ENCODE peak calls at places on chromosomes 5 and 9, in six cellular contexts. Z is MM.1S, V is PC-3, C is GM23248, I is HCT116, L is SK-N-SH. Y is an unnamed sample.

GRCh38 chr5:133371371-133372155 is 240.8 kb downstream of the FSTL4 start:
- DNase-seq in Z (no peak), C (no peak), I (peak; percentile 32), L (no peak), V (peak; percentile 7), Y (no peak)

GRCh38 chr9:110979636-110980035 is 58.6 kb downstream of the LPAR1 start:
- DNase-seq in Z (no peak), I (no peak), C (no peak), V (no peak), L (no peak), Y (no peak)

GRCh38 chr5:19837536-19838179 is 150.3 kb downstream of the CDH18 start:
- DNase-seq in C (peak; percentile 48), Z (no peak), L (no peak), I (no peak), V (no peak), Y (no peak)

GRCh38 chr5:180259260-180259611 is 32.6 kb downstream of the MAPK9 start:
- DNase-seq in L (no peak), Z (no peak), C (no peak), V (peak; percentile 45), I (no peak), Y (no peak)

GRCh38 chr5:80860934-80861613 is 99.1 kb upstream of the RASGRF2 start:
- DNase-seq in V (no peak), Z (no peak), I (no peak), L (no peak), C (peak; percentile 21), Y (no peak)

GRCh38 chr5:59543826-59544442 is 349.6 kb downstream of the PDE4D start:
- DNase-seq in I (no peak), L (no peak), Z (no peak), C (no peak), V (no peak), Y (no peak)

GRCh38 chr5:166582416-166582815 is 1709.0 kb upstream of the WWC1 start:
- DNase-seq in V (no peak), L (no peak), I (no peak), Z (no peak), C (no peak), Y (no peak)

GRCh38 chr5:136766456-136766855 is 401.1 kb upstream of the TRPC7 start:
- DNase-seq in Z (no peak), C (peak; percentile 42), V (peak; percentile 66), I (no peak), L (no peak), Y (no peak)

GRCh38 chr9:133120343-133121199 is 469 bp downstream of the RALGDS start:
- DNase-seq in C (peak; percentile 29), L (peak; percentile 77), Z (no peak), I (no peak), V (no peak), Y (no peak)

GRCh38 chr5:137735531-137736284 is at the start of gene KLHL3:
- DNase-seq in I (no peak), C (peak; percentile 77), V (peak; percentile 72), L (peak; percentile 68), Z (peak; percentile 74), Y (peak; percentile 89)

GRCh38 chr9:126043691-126044090 is 282.9 kb upstream of the MVB12B start:
- DNase-seq in V (no peak), I (no peak), L (no peak), Z (no peak), C (no peak), Y (peak; percentile 34)

GRCh38 chr9:88738708-88739107 is 203.7 kb downstream of the NXNL2 start:
- DNase-seq in I (no peak), C (peak; percentile 87), Z (no peak), V (no peak), L (peak; percentile 56), Y (no peak)

GRCh38 chr5:35920890-35921289 is 17.5 kb downstream of the CAPSL start:
- DNase-seq in L (peak; percentile 33), V (no peak), C (peak; percentile 26), Z (no peak), I (no peak), Y (peak; percentile 48)

GRCh38 chr9:111959468-111959941 is 62.9 kb downstream of the UGCG start:
- DNase-seq in Z (no peak), I (peak; percentile 19), V (peak; percentile 84), C (peak; percentile 98), L (no peak), Y (no peak)

GRCh38 chr9:24416136-24416535 is 129.6 kb downstream of the IZUMO3 start:
- DNase-seq in I (no peak), L (no peak), Z (no peak), V (peak; percentile 28), C (no peak), Y (no peak)

GRCh38 chr5:54616031-54616430 is 98.5 kb downstream of the SNX18 start:
- DNase-seq in V (no peak), C (peak; percentile 84), I (no peak), L (no peak), Z (no peak), Y (no peak)

GRCh38 chr5:115602585-115603125 is 376 bp upstream of the TICAM2 start:
- DNase-seq in V (peak; percentile 12), I (no peak), C (no peak), L (no peak), Z (no peak), Y (peak; percentile 69)

GRCh38 chr9:75378036-75378435 is 289.7 kb downstream of the OSTF1 start:
- DNase-seq in I (no peak), C (peak; percentile 46), Z (no peak), V (no peak), L (no peak), Y (no peak)

GRCh38 chr5:172322028-172322965 is 38.7 kb upstream of the UBTD2 start:
- DNase-seq in I (no peak), Z (no peak), L (no peak), C (no peak), V (no peak), Y (no peak)

GRCh38 chr9:4143951-4144717 is 155.7 kb downstream of the GLIS3 start:
- DNase-seq in Z (no peak), C (peak; percentile 78), V (peak; percentile 76), L (no peak), I (no peak), Y (peak; percentile 69)

GRCh38 chr5:33475706-33476105 is 34.9 kb downstream of the TARS1 start:
- DNase-seq in I (no peak), Z (no peak), L (no peak), V (no peak), C (no peak), Y (no peak)

GRCh38 chr9:123356851-123357747 is 1.1 kb downstream of the CRB2 start:
- DNase-seq in L (peak; percentile 20), C (no peak), Z (no peak), V (no peak), I (no peak), Y (peak; percentile 89)

GRCh38 chr9:69273162-69273561 is 51.9 kb upstream of the ENTREP1 start:
- DNase-seq in Z (no peak), I (no peak), C (no peak), L (no peak), V (no peak), Y (no peak)

GRCh38 chr5:140424135-140424534 is 22.5 kb downstream of the ANKHD1 start:
- DNase-seq in L (no peak), C (no peak), I (no peak), V (no peak), Z (no peak), Y (no peak)

GRCh38 chr5:153626836-153627235 is 136.4 kb downstream of the GRIA1 start:
- DNase-seq in L (no peak), C (no peak), I (no peak), V (no peak), Z (peak; percentile 48), Y (no peak)

GRCh38 chr5:175027390-175027789 is 303.0 kb downstream of the MSX2 start:
- DNase-seq in Z (no peak), I (no peak), C (no peak), V (no peak), L (no peak), Y (no peak)

GRCh38 chr5:6461793-6462650 is 13.4 kb downstream of the UBE2QL1 start:
- DNase-seq in I (no peak), L (no peak), Z (no peak), C (no peak), V (no peak), Y (no peak)

GRCh38 chr9:133005957-133006356 is 24.8 kb upstream of the GTF3C5 start:
- DNase-seq in C (no peak), I (no peak), Z (no peak), V (no peak), L (no peak), Y (no peak)

DNA sequence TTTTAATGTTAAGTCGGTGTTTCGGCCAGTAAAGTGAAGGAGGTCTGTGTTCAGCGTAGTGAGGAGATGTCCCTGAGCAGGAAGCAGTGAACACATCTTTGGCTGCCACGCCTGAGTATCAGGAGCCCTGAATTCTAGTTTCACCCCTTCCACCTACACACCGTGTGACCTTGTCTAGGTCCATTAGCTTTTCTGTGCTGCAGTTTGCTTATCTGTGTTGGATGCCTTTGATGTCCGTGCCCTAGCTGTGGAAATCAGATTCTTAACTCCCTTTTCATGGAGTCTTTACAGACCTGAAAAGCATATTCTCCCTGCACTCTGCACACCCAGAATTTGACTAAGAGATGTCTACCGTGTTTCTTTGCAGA is 615 bp downstream of the FBXO38 start:
- DNase-seq in I (no peak), V (no peak), Z (peak; percentile 8), L (peak; percentile 14), C (peak; percentile 49), Y (no peak)
- H3K9ac ChIP-seq in I (peak overlapping the region; percentile 82), V (peak overlapping the region; percentile 95), Z (peak overlapping the region; percentile 80), L (peak overlapping the region; percentile 94), C (peak overlapping the region; percentile 96), Y (peak overlapping the region; percentile 89)

GRCh38 chr9:129341197-129341990 is 163.3 kb upstream of the IER5L start:
- DNase-seq in I (no peak), L (no peak), C (no peak), V (no peak), Z (no peak), Y (no peak)
- TF ChIP-seq EZH2phosphoT487 in I (no peak), L (no peak), C (no peak), V (no peak), Z (no peak), Y (no peak)

GRCh38 chr5:127517110-127517479 is 345 bp upstream of the PRRC1 start:
- DNase-seq in I (no peak), V (no peak), Z (no peak), L (no peak), C (no peak), Y (no peak)
- H3K4me2 ChIP-seq in I (peak overlapping the region; percentile 90), V (peak overlapping the region; percentile 79), Z (peak overlapping the region; percentile 79), L (no peak overlapping the region), C (peak overlapping the region; percentile 72), Y (peak overlapping the region; percentile 92)

DNA sequence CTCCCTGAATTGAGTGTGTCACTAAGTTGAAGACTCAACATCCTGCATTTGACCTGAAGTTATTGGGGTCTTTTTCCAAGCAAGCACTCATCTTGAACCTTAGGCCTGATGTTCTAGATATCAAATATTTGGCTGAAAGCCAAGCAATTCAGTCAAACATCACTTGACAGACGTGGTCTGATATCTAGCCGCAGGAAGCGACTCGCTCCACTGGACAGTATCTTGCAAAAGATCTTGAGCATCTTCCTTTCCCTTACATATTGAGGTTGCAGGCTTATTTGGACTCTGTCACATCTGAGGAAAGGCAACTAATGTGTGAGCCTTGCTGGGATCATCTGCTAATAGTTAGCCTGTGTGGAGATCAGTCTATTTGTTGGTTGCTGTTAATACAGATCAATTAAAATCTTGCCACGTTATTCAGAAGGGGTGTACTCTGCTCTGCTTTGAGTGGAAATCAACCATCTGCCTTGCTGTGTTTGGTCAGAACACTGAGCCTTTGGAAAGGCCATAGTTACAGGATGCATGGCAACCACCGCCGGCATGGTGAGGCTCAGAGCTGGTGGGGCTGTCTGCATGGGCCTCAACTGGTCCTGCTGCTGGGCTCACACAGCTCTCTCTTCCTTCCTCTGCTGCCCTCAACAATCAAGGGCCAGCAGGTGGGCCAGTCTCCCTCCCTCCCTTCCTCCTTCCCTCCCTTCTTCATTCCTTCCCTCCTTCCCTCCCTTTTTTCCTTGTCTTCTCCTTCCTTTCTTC is 166.9 kb upstream of the KLF9 start:
- DNase-seq in L (no peak), I (no peak), Z (no peak), C (no peak), V (no peak), Y (no peak)
- H3K9ac ChIP-seq in L (no peak overlapping the region), I (no peak overlapping the region), Z (no peak overlapping the region), C (no peak overlapping the region), V (no peak overlapping the region), Y (no peak overlapping the region)

Y was measured in neural progenitor cell.